ENCODE peak calls at places on chromosomes 12 and 14, in seven cellular contexts. J is stimulated activated CD4-positive, alpha-beta T cell treated with anti-CD3 and anti-CD28 coated beads, Interleukin-2, amount 100 ng/mL, for 48 hours; B is NCI-H2171 treated with DMSO at 0.1 percent for 48 hours; R is psoas muscle; Z is stimulated activated CD8-positive, alpha-beta memory T cell treated with anti-CD3 and anti-CD28 coated beads, Interleukin-7, amount 100 ng/mL, for 1 hour; K is dorsolateral prefrontal cortex; Y is foreskin fibroblast. D is an unnamed sample.

GRCh38 chr14:96398432-96398831 is 6.5 kb downstream of the AK7 start:
- DNase-seq in Z (no peak), B (no peak), J (no peak), R (no peak), Y (no peak), K (no peak), D (no peak)

GRCh38 chr12:80636832-80637231 is 70.6 kb upstream of the MYF6 start:
- DNase-seq in B (no peak), K (no peak), R (no peak), Y (no peak), Z (no peak), J (no peak), D (no peak)

GRCh38 chr12:19431407-19432308 is 7.6 kb upstream of the AEBP2 start:
- DNase-seq in J (peak), K (no peak), R (no peak), Z (no peak), Y (peak), B (peak), D (no peak)

GRCh38 chr14:65170318-65170717 is 68.0 kb upstream of the MAX start:
- DNase-seq in B (no peak), R (no peak), J (no peak), K (no peak), Y (no peak), Z (no peak), D (no peak)

GRCh38 chr12:94289551-94290312 is 141.4 kb downstream of the PLXNC1 start:
- DNase-seq in K (no peak), B (no peak), Z (no peak), Y (peak), R (no peak), J (no peak), D (no peak)

GRCh38 chr12:69908208-69908607 is 83.2 kb downstream of the MYRFL start:
- DNase-seq in B (no peak), K (no peak), Z (no peak), R (no peak), Y (peak), J (no peak), D (no peak)

GRCh38 chr14:100654814-100655795 is 67.9 kb upstream of the BEGAIN start:
- DNase-seq in Y (no peak), Z (no peak), J (peak), K (no peak), B (peak), R (no peak), D (peak)

GRCh38 chr12:121800694-121801600 is 2.9 kb upstream of the SETD1B start:
- DNase-seq in J (peak), Z (no peak), B (peak), R (peak), K (peak), Y (peak), D (no peak)

GRCh38 chr12:3490848-3491382 is at the start of gene PRMT8:
- DNase-seq in Z (no peak), R (no peak), Y (peak), J (no peak), B (peak), K (peak), D (no peak)

GRCh38 chr12:29072631-29073030 is 76.4 kb upstream of the FAR2 start:
- DNase-seq in B (no peak), Z (no peak), K (no peak), R (no peak), Y (no peak), J (no peak), D (no peak)

GRCh38 chr12:52238206-52238840 is 5.3 kb downstream of the KRT7 start:
- DNase-seq in R (no peak), J (no peak), K (no peak), Y (no peak), B (no peak), Z (no peak), D (no peak)

GRCh38 chr12:116143883-116144266 is 133.6 kb downstream of the MED13L start:
- DNase-seq in K (no peak), Z (no peak), J (no peak), R (no peak), Y (peak), B (no peak), D (no peak)

GRCh38 chr14:53493310-53493709 is 340.2 kb upstream of the DDHD1 start:
- DNase-seq in Z (no peak), K (no peak), R (no peak), J (no peak), Y (no peak), B (no peak), D (no peak)

GRCh38 chr12:42140901-42141300 is 3.8 kb downstream of the GXYLT1 start:
- DNase-seq in Z (no peak), Y (no peak), B (no peak), J (no peak), R (no peak), K (no peak), D (no peak)

GRCh38 chr14:97523936-97524335 is 726.8 kb downstream of the VRK1 start:
- DNase-seq in Y (no peak), Z (no peak), K (no peak), R (no peak), B (no peak), J (no peak), D (no peak)

GRCh38 chr14:99326041-99326710 is 54.2 kb upstream of the BCL11B start:
- DNase-seq in Y (no peak), J (no peak), B (no peak), Z (no peak), R (no peak), K (no peak), D (no peak)

GRCh38 chr12:19915392-19916192 is 452.7 kb upstream of the PDE3A start:
- DNase-seq in R (no peak), J (no peak), B (no peak), K (no peak), Y (peak), Z (no peak), D (no peak)

GRCh38 chr12:49922349-49923034 is 18.8 kb upstream of the FAIM2 start:
- DNase-seq in J (no peak), R (peak), Z (no peak), K (no peak), B (no peak), Y (no peak), D (no peak)

GRCh38 chr12:48331389-48331788 is 19.3 kb downstream of the ZNF641 start:
- DNase-seq in J (no peak), K (no peak), R (no peak), Z (no peak), B (no peak), Y (no peak), D (no peak)

GRCh38 chr12:92055877-92056276 is 89.8 kb downstream of the BTG1 start:
- DNase-seq in R (no peak), J (no peak), K (no peak), Z (peak), Y (no peak), B (no peak), D (no peak)

GRCh38 chr12:121917950-121918678 is at the start of gene CFAP251:
- DNase-seq in K (peak), Y (peak), J (peak), Z (peak), R (peak), B (peak), D (peak)

GRCh38 chr14:95727084-95727700 is 13.3 kb upstream of the TCL1A start:
- DNase-seq in R (no peak), Z (no peak), B (no peak), K (no peak), J (no peak), Y (no peak), D (no peak)

GRCh38 chr14:100736269-100737180 is 9.8 kb downstream of the DLK1 start:
- DNase-seq in Z (no peak), J (no peak), Y (no peak), B (no peak), R (no peak), K (no peak), D (no peak)

GRCh38 chr12:108623577-108623976 is 10.1 kb downstream of the SELPLG start:
- DNase-seq in K (no peak), Y (no peak), J (no peak), Z (no peak), B (no peak), R (no peak), D (no peak)

D was measured in HL-60.